ENCODE peak calls at places on chromosomes 3 and 15, in four cellular contexts. One of them, this sample, is unnamed. For H3K4me1, the result is how much of the 10 kb centered on the place peaks cover.

GRCh38 chr3:161171639-161172552 is 49.2 kb upstream of the NMD3 start:
- DNase-seq in mesendoderm: peak
- DNase-seq in H1: no peak
- DNase-seq in IMR-90: no peak
- DNase-seq in this sample: no peak

GRCh38 chr3:47015151-47015550 is 35.7 kb downstream of the NBEAL2 start:
- DNase-seq in H1: no peak
- DNase-seq in mesendoderm: no peak
- DNase-seq in IMR-90: no peak
- DNase-seq in this sample: no peak

GRCh38 chr15:78620021-78620838 is 566 bp downstream of the CHRNA3 start:
- DNase-seq in IMR-90: no peak
- DNase-seq in mesendoderm: peak
- DNase-seq in H1: peak
- DNase-seq in this sample: peak

GRCh38 chr3:197430502-197430901 is 125.3 kb downstream of the BDH1 start:
- DNase-seq in IMR-90: no peak
- DNase-seq in mesendoderm: no peak
- DNase-seq in H1: no peak
- DNase-seq in this sample: no peak

GRCh38 chr15:94792166-94792565 is 560.8 kb downstream of the MCTP2 start:
- DNase-seq in H1: no peak
- DNase-seq in mesendoderm: peak
- DNase-seq in IMR-90: peak
- DNase-seq in this sample: no peak

GRCh38 chr3:172659246-172660002 is 51.4 kb downstream of the NCEH1 start:
- DNase-seq in IMR-90: no peak
- DNase-seq in mesendoderm: no peak
- DNase-seq in H1: no peak
- DNase-seq in this sample: no peak

GRCh38 chr15:83943849-83944404 is 290.0 kb downstream of the ADAMTSL3 start:
- DNase-seq in H1: no peak
- DNase-seq in IMR-90: peak
- DNase-seq in mesendoderm: no peak
- DNase-seq in this sample: no peak

GRCh38 chr3:188179006-188179966 is 25.3 kb downstream of the LPP start:
- DNase-seq in H1: no peak
- DNase-seq in IMR-90: peak
- DNase-seq in mesendoderm: peak
- DNase-seq in this sample: no peak

GRCh38 chr3:33592999-33593398 is 125.1 kb downstream of the CLASP2 start:
- DNase-seq in H1: no peak
- DNase-seq in IMR-90: no peak
- DNase-seq in mesendoderm: no peak
- DNase-seq in this sample: no peak

GRCh38 chr3:152968388-152969024 is 133.6 kb downstream of the P2RY1 start:
- DNase-seq in IMR-90: no peak
- DNase-seq in mesendoderm: no peak
- DNase-seq in H1: no peak
- DNase-seq in this sample: no peak

GRCh38 chr3:159664653-159665052 is 324.0 kb upstream of the IL12A start:
- DNase-seq in H1: no peak
- DNase-seq in mesendoderm: no peak
- DNase-seq in IMR-90: no peak
- DNase-seq in this sample: no peak

GRCh38 chr3:87350367-87351199 is 74.2 kb upstream of the POU1F1 start:
- DNase-seq in H1: no peak
- DNase-seq in IMR-90: peak
- DNase-seq in mesendoderm: peak
- DNase-seq in this sample: no peak

GRCh38 chr15:40928975-40929729 is at the start of gene DLL4:
- DNase-seq in H1: peak
- DNase-seq in mesendoderm: peak
- DNase-seq in IMR-90: peak
- DNase-seq in this sample: peak

GRCh38 chr3:13108861-13109260 is 35.6 kb upstream of the IQSEC1 start:
- DNase-seq in IMR-90: no peak
- DNase-seq in H1: no peak
- DNase-seq in mesendoderm: no peak
- DNase-seq in this sample: no peak

GRCh38 chr3:32261545-32261944 is 23.1 kb downstream of the CMTM8 start:
- DNase-seq in mesendoderm: no peak
- DNase-seq in H1: no peak
- DNase-seq in IMR-90: no peak
- DNase-seq in this sample: no peak

GRCh38 chr3:69791919-69792399 is 52.7 kb downstream of the MITF start:
- DNase-seq in mesendoderm: peak
- DNase-seq in IMR-90: peak
- DNase-seq in H1: no peak
- DNase-seq in this sample: no peak

GRCh38 chr15:78732634-78733033 is 78.6 kb downstream of the ADAMTS7 start:
- DNase-seq in mesendoderm: no peak
- DNase-seq in IMR-90: no peak
- DNase-seq in H1: no peak
- DNase-seq in this sample: no peak

GRCh38 chr15:76199106-76200082 is 111.9 kb downstream of the ETFA start:
- DNase-seq in mesendoderm: no peak
- DNase-seq in H1: no peak
- DNase-seq in IMR-90: peak
- DNase-seq in this sample: no peak

GRCh38 chr15:67303490-67304363 is 49.1 kb downstream of the IQCH start:
- DNase-seq in mesendoderm: peak
- DNase-seq in IMR-90: peak
- DNase-seq in H1: no peak
- DNase-seq in this sample: no peak

GRCh38 chr3:162892921-162893793 is 1396.5 kb downstream of the OTOL1 start:
- DNase-seq in H1: no peak
- DNase-seq in IMR-90: no peak
- DNase-seq in mesendoderm: no peak
- DNase-seq in this sample: no peak

GRCh38 chr15:92077353-92078080 is 224.0 kb downstream of the SLCO3A1 start:
- DNase-seq in IMR-90: peak
- DNase-seq in H1: peak
- DNase-seq in mesendoderm: peak
- DNase-seq in this sample: peak

GRCh38 chr15:45670061-45670460 is 35.2 kb downstream of the SQOR start:
- DNase-seq in mesendoderm: no peak
- DNase-seq in IMR-90: no peak
- DNase-seq in H1: no peak
- DNase-seq in this sample: no peak

GRCh38 chr3:79983063-79983561 is 215.3 kb upstream of the ROBO1 start:
- DNase-seq in H1: no peak
- DNase-seq in mesendoderm: no peak
- DNase-seq in IMR-90: no peak
- DNase-seq in this sample: no peak

GRCh38 chr15:42203891-42204290 is 4.2 kb downstream of the VPS39 start:
- DNase-seq in IMR-90: no peak
- DNase-seq in mesendoderm: no peak
- DNase-seq in H1: no peak
- DNase-seq in this sample: no peak

GRCh38 chr15:99954361-99955180 is 221.3 kb upstream of the LYSMD4 start:
- DNase-seq in IMR-90: no peak
- DNase-seq in H1: peak
- DNase-seq in mesendoderm: peak
- DNase-seq in this sample: no peak

GRCh38 chr15:63491116-63491817 is 13.1 kb upstream of the USP3 start:
- DNase-seq in IMR-90: no peak
- DNase-seq in mesendoderm: no peak
- DNase-seq in H1: no peak
- DNase-seq in this sample: no peak

GRCh38 chr3:133964547-133964946 is 65.2 kb downstream of the SLCO2A1 start:
- DNase-seq in H1: no peak
- DNase-seq in IMR-90: no peak
- DNase-seq in mesendoderm: peak
- DNase-seq in this sample: no peak

GRCh38 chr3:66499881-66500574 is 794 bp downstream of the LRIG1 start:
- DNase-seq in IMR-90: peak
- DNase-seq in H1: peak
- DNase-seq in mesendoderm: no peak
- DNase-seq in this sample: no peak

GRCh38 chr3:9715764-9716437 is 12.3 kb downstream of the CPNE9 start:
- DNase-seq in IMR-90: peak
- DNase-seq in mesendoderm: peak
- DNase-seq in H1: no peak
- DNase-seq in this sample: no peak

GRCh38 chr15:51108933-51109550 is 14.3 kb upstream of the TNFAIP8L3 start:
- DNase-seq in mesendoderm: no peak
- DNase-seq in IMR-90: peak
- DNase-seq in H1: no peak
- DNase-seq in this sample: no peak

GRCh38 chr3:8851703-8852102 is 82.3 kb upstream of the OXTR start:
- DNase-seq in IMR-90: peak
- DNase-seq in H1: no peak
- DNase-seq in mesendoderm: no peak
- DNase-seq in this sample: no peak

GRCh38 chr3:15269091-15269989 is 63.0 kb downstream of the SH3BP5 start:
- DNase-seq in IMR-90: peak
- DNase-seq in H1: peak
- DNase-seq in mesendoderm: peak
- DNase-seq in this sample: peak

GRCh38 chr3:190807719-190808375 is 54.6 kb downstream of the GMNC start:
- DNase-seq in mesendoderm: no peak
- DNase-seq in IMR-90: no peak
- DNase-seq in H1: no peak
- DNase-seq in this sample: no peak

GRCh38 chr15:85708402-85708932 is 86.3 kb downstream of the KLHL25 start:
- DNase-seq in mesendoderm: no peak
- DNase-seq in IMR-90: no peak
- DNase-seq in H1: no peak
- DNase-seq in this sample: no peak

GRCh38 chr15:85707519-85708338 is 87.0 kb downstream of the KLHL25 start:
- DNase-seq in H1: no peak
- DNase-seq in mesendoderm: peak
- DNase-seq in IMR-90: peak
- DNase-seq in this sample: no peak

GRCh38 chr15:85709250-85709649 is 85.5 kb downstream of the KLHL25 start:
- DNase-seq in mesendoderm: no peak
- DNase-seq in H1: no peak
- DNase-seq in IMR-90: no peak
- DNase-seq in this sample: no peak

GRCh38 chr15:85704720-85705119 is 90.0 kb downstream of the KLHL25 start:
- DNase-seq in IMR-90: no peak
- DNase-seq in H1: no peak
- DNase-seq in mesendoderm: no peak
- DNase-seq in this sample: no peak

GRCh38 chr15:85706779-85707518 is 87.8 kb downstream of the KLHL25 start:
- DNase-seq in IMR-90: peak
- DNase-seq in mesendoderm: peak
- DNase-seq in H1: no peak
- DNase-seq in this sample: no peak
- H3K4me1 ChIP-seq in IMR-90: under half
- H3K4me1 ChIP-seq in mesendoderm: under half
- H3K4me1 ChIP-seq in H1: under half
- H3K4me1 ChIP-seq in this sample: under half

GRCh38 chr3:39166932-39167532 is 13.6 kb upstream of the CSRNP1 start:
- DNase-seq in mesendoderm: no peak
- DNase-seq in H1: no peak
- DNase-seq in IMR-90: peak
- DNase-seq in this sample: no peak
- H3K9ac ChIP-seq in mesendoderm: no peak
- H3K9ac ChIP-seq in H1: no peak
- H3K9ac ChIP-seq in IMR-90: no peak
- H3K9ac ChIP-seq in this sample: no peak

DNA sequence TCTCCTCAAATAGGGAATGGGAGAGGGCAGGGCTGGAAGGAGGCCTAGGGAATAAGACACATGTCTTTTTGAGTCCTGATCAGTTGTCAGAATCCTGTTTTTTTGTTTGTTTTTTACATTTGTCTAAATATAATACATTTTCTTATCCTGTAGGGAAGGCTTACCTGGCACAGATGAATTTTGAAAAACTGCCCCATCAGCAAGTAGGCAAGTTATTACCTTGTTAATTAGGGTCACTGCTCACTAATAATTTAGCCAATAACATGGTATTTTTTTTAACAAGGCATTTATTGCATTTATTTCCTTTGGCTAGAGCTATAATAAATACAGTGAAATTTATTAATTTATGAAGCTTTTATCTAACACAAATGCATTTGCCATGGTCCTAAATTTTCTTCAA is 423.2 kb upstream of the ONECUT1 start:
- DNase-seq in IMR-90: no peak
- DNase-seq in mesendoderm: no peak
- DNase-seq in H1: no peak
- DNase-seq in this sample: no peak
- H3K56ac ChIP-seq in IMR-90: no peak
- H3K56ac ChIP-seq in mesendoderm: no peak
- H3K56ac ChIP-seq in H1: no peak
- H3K56ac ChIP-seq in this sample: no peak

GRCh38 chr15:31230630-31231485 is 95.8 kb upstream of the KLF13 start:
- DNase-seq in mesendoderm: no peak
- DNase-seq in H1: no peak
- DNase-seq in IMR-90: no peak
- DNase-seq in this sample: no peak
- H3K4me1 ChIP-seq in mesendoderm: under half
- H3K4me1 ChIP-seq in H1: under half
- H3K4me1 ChIP-seq in IMR-90: under half
- H3K4me1 ChIP-seq in this sample: under half

DNA sequence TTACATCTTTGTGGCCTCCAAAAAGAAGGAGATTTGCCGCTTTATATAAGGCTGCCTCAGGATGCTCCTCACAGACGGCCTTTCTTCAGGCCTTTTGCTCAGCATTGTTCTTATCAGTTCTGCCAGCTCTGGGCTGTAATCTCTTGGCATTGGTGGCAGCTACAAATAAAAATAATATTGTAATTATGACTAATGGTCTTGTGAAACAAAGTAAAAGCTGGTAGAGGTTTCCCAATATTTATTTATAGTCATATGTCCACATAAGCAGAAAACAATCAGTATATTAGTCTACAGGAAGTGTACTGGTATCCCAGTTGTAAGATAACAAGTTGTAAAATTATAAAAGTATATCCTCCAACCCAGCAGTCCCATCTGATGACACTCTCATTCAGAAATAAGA is 7.3 kb downstream of the NEK4 start:
- DNase-seq in H1: no peak
- DNase-seq in mesendoderm: no peak
- DNase-seq in IMR-90: no peak
- DNase-seq in this sample: no peak
- H3K9ac ChIP-seq in H1: no peak
- H3K9ac ChIP-seq in mesendoderm: no peak
- H3K9ac ChIP-seq in IMR-90: no peak
- H3K9ac ChIP-seq in this sample: no peak

This sample was measured in H9.